ENCODE peak calls at places on chromosomes 13 and 19, in four cellular contexts. C is gastrocnemius medialis, E is heart left ventricle, K is GM12891. I is an unnamed sample.

GRCh38 chr13:102122147-102122546 is 279.7 kb downstream of the FGF14 start:
- DNase-seq in C (no peak), E (no peak), K (no peak), I (no peak)

GRCh38 chr13:72221276-72221962 is 354.4 kb upstream of the DACH1 start:
- DNase-seq in C (no peak), E (no peak), K (no peak), I (peak; percentile 26)

GRCh38 chr13:53126803-53127202 is 98.2 kb downstream of the OLFM4 start:
- DNase-seq in C (no peak), E (no peak), K (no peak), I (no peak)

GRCh38 chr19:6423499-6424189 is 967 bp downstream of the KHSRP start:
- DNase-seq in C (no peak), E (peak; percentile 36), K (no peak), I (peak; percentile 75)

GRCh38 chr13:53822136-53822535 is 793.5 kb downstream of the OLFM4 start:
- DNase-seq in C (no peak), E (no peak), K (no peak), I (no peak)

GRCh38 chr13:46953331-46953730 is 56.5 kb upstream of the HTR2A start:
- DNase-seq in C (no peak), E (no peak), K (no peak), I (no peak)

GRCh38 chr19:57905258-57905657 is 11.1 kb downstream of the ZNF417 start:
- DNase-seq in C (no peak), E (no peak), K (no peak), I (no peak)

GRCh38 chr19:14686411-14686810 is 3.4 kb upstream of the ZNF333 start:
- DNase-seq in C (no peak), E (no peak), K (no peak), I (no peak)

GRCh38 chr13:46896346-46897138 is at the start of gene HTR2A:
- DNase-seq in C (no peak), E (no peak), K (no peak), I (no peak)

GRCh38 chr19:29819986-29820385 is 8.2 kb downstream of the CCNE1 start:
- DNase-seq in C (no peak), E (no peak), K (no peak), I (no peak)

DNA sequence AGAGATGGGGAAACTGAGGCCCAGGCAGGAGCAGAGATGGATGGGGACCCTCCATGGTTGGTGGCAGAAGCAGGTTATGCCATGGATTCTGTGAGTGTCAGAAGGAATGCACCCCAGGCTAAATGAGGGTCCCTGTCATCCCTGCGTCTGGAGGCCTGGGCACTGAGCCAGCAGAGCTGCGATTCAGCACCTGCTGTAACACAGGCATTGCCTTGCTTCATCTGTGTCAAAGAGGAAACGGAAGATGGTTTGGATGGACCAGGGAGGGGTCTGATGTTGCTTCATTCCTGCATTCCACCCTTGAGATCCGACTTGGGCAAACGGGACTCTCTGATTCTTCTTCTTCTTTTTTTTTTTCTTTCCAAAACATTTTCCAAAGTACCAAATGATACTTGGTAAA is 1.2 kb downstream of the C5AR1 start:
- DNase-seq in C (no peak), E (peak; percentile 51), K (no peak), I (no peak)
- TF ChIP-seq POLR2A in C (no peak), E (no peak), K (no peak), I (no peak)

GRCh38 chr13:55572408-55572807 is 1568.3 kb upstream of the PRR20A start:
- DNase-seq in C (no peak), E (no peak), K (no peak), I (no peak)

GRCh38 chr13:55570371-55570770 is 1570.3 kb upstream of the PRR20A start:
- DNase-seq in C (no peak), E (no peak), K (no peak), I (no peak)

GRCh38 chr13:55573565-55573964 is 1567.2 kb upstream of the PRR20A start:
- DNase-seq in C (no peak), E (no peak), K (no peak), I (no peak)

GRCh38 chr13:55571237-55571867 is 1569.4 kb upstream of the PRR20A start:
- DNase-seq in C (no peak), E (no peak), K (no peak), I (no peak)

GRCh38 chr13:55572862-55573261 is 1567.9 kb upstream of the PRR20A start:
- DNase-seq in C (no peak), E (no peak), K (no peak), I (no peak)
- TF ChIP-seq POLR2A in C (no peak), E (no peak), K (no peak), I (no peak)

GRCh38 chr19:32674959-32675719 is at the start of gene ANKRD27:
- DNase-seq in C (peak; percentile 97), E (peak; percentile 98), K (peak; percentile 91), I (peak; percentile 99)
- TF ChIP-seq POLR2A in C (peak; percentile 95), E (peak; percentile 79), K (peak; percentile 47), I (peak; percentile 79)

GRCh38 chr13:78659450-78660110 is 625 bp upstream of the OBI1 start:
- DNase-seq in C (no peak), E (no peak), K (no peak), I (no peak)

GRCh38 chr13:78660130-78660857 is 1.3 kb upstream of the OBI1 start:
- DNase-seq in C (no peak), E (no peak), K (no peak), I (no peak)

GRCh38 chr13:78655906-78656305 is 3.0 kb downstream of the OBI1 start:
- DNase-seq in C (no peak), E (no peak), K (no peak), I (no peak)

GRCh38 chr13:78657699-78658629 is 991 bp downstream of the OBI1 start:
- DNase-seq in C (no peak), E (no peak), K (no peak), I (no peak)

GRCh38 chr13:78658630-78659449 is at the start of gene OBI1:
- DNase-seq in C (peak; percentile 76), E (peak; percentile 95), K (peak; percentile 70), I (peak; percentile 69)
- TF ChIP-seq POLR2A in C (peak; percentile 34), E (peak; percentile 39), K (peak; percentile 89), I (peak; percentile 59)

GRCh38 chr19:3057275-3057714 is 5.0 kb downstream of the TLE5 start:
- DNase-seq in C (peak; percentile 78), E (peak; percentile 89), K (no peak), I (no peak)
- TF ChIP-seq POLR2A in C (no peak), E (peak; percentile 21), K (no peak), I (no peak)

GRCh38 chr19:9671654-9672053 is 3.2 kb downstream of the ZNF562 start:
- DNase-seq in C (no peak), E (no peak), K (no peak), I (no peak)

GRCh38 chr19:9673912-9674668 is 810 bp downstream of the ZNF562 start:
- DNase-seq in C (no peak), E (no peak), K (no peak), I (no peak)

GRCh38 chr19:9672893-9673292 is 2.0 kb downstream of the ZNF562 start:
- DNase-seq in C (no peak), E (no peak), K (no peak), I (no peak)

GRCh38 chr19:9674669-9675357 is at the start of gene ZNF562:
- DNase-seq in C (peak; percentile 36), E (peak; percentile 92), K (peak; percentile 76), I (peak; percentile 86)
- TF ChIP-seq POLR2A in C (no peak), E (peak; percentile 48), K (peak; percentile 79), I (peak; percentile 78)

DNA sequence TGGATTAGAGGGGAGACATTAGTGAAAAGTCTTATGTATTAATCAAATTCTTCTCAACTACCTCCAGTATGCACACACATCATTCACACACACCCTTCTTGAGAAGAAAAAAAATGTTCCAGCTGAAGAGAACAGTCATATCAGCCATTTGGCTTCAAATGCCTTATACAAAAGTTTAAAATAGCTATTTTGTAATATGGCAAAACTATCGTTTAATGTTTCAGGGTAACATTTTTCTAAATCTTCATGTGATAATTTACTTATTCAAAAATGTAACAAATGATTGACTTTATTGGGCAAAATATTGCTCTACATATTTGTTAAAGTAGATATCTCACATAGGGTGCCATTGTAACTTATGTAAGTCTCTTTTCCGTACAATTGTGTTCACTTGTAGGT is 13.5 kb downstream of the ZIC2 start:
- DNase-seq in C (no peak), E (no peak), K (no peak), I (no peak)
- TF ChIP-seq POLR2A in C (no peak), E (no peak), K (no peak), I (no peak)

GRCh38 chr19:47227347-47228167 is 3.4 kb downstream of the BBC3 start:
- DNase-seq in C (peak; percentile 85), E (peak; percentile 91), K (no peak), I (peak; percentile 78)

GRCh38 chr19:47228168-47228936 is 2.6 kb downstream of the BBC3 start:
- DNase-seq in C (peak; percentile 44), E (peak; percentile 55), K (no peak), I (no peak)

GRCh38 chr19:47228937-47229673 is 1.9 kb downstream of the BBC3 start:
- DNase-seq in C (peak; percentile 57), E (no peak), K (no peak), I (no peak)

GRCh38 chr19:47225746-47226425 is 5.1 kb downstream of the BBC3 start:
- DNase-seq in C (peak; percentile 70), E (peak; percentile 93), K (peak; percentile 91), I (no peak)

GRCh38 chr19:47226426-47227346 is 4.3 kb downstream of the BBC3 start:
- DNase-seq in C (peak; percentile 90), E (peak; percentile 88), K (peak; percentile 58), I (peak; percentile 70)
- TF ChIP-seq POLR2A in C (peak; percentile 82), E (peak; percentile 73), K (peak; percentile 36), I (peak; percentile 16)

I was measured in H54.